ENCODE peak calls at places on chromosomes 11 and 22, in ten cellular contexts. R is SK-N-SH, K is glutamatergic neuron, O is neural crest cell, T is lung, B is MM.1S, M is cardiac fibroblast, L is psoas muscle, H is GM10248, G is fibroblast of lung. S is an unnamed sample.

GRCh38 chr11:78683774-78684173 is 109.1 kb upstream of the NARS2 start:
- DNase-seq in L (no peak), M (no peak), B (no peak), K (no peak), G (no peak), R (no peak), T (no peak), H (no peak), O (no peak), S (no peak)

GRCh38 chr22:31243339-31244043 is 31.4 kb downstream of the LIMK2 start:
- DNase-seq in L (no peak), O (no peak), G (no peak), T (no peak), K (no peak), R (no peak), M (no peak), H (no peak), B (no peak), S (peak; percentile 56)

GRCh38 chr11:105148241-105148640 is 8.7 kb upstream of the CARD18 start:
- DNase-seq in B (no peak), H (no peak), K (no peak), T (no peak), L (no peak), M (no peak), O (no peak), R (no peak), G (no peak), S (no peak)

GRCh38 chr22:21642584-21643448 is 714 bp downstream of the SDF2L1 start:
- DNase-seq in L (peak; percentile 33), B (peak; percentile 74), T (peak; percentile 51), K (peak; percentile 75), M (peak; percentile 50), H (peak; percentile 67), R (peak; percentile 71), G (peak; percentile 41), O (peak; percentile 59), S (peak; percentile 81)

GRCh38 chr11:5226732-5227327 is at the start of gene HBB:
- DNase-seq in M (no peak), R (no peak), G (no peak), H (no peak), O (no peak), T (no peak), K (no peak), L (no peak), B (no peak), S (no peak)

GRCh38 chr11:93392862-93393261 is 62.3 kb downstream of the DEUP1 start:
- DNase-seq in R (no peak), H (no peak), K (no peak), G (no peak), O (no peak), B (no peak), L (no peak), T (no peak), M (no peak), S (no peak)

GRCh38 chr11:73401924-73402833 is 26.0 kb downstream of the RELT start:
- DNase-seq in G (no peak), B (no peak), K (no peak), M (peak; percentile 27), T (no peak), O (no peak), L (no peak), H (no peak), R (no peak), S (no peak)

GRCh38 chr11:131913267-131913666 is 542.9 kb downstream of the NTM start:
- DNase-seq in M (no peak), L (no peak), G (no peak), R (no peak), B (no peak), T (no peak), K (no peak), O (no peak), H (no peak), S (no peak)

GRCh38 chr22:34587357-34588356 is 478.3 kb upstream of the ISX start:
- DNase-seq in L (no peak), H (no peak), T (no peak), M (no peak), R (no peak), B (no peak), G (no peak), O (no peak), K (no peak), S (no peak)

GRCh38 chr11:85947431-85948272 is 92.5 kb downstream of the CCDC83 start:
- DNase-seq in T (peak; percentile 49), M (peak; percentile 96), R (no peak), O (no peak), B (peak; percentile 70), G (peak; percentile 97), H (peak; percentile 23), K (no peak), L (no peak), S (peak; percentile 43)

GRCh38 chr11:70078796-70079616 is 889 bp downstream of the ANO1 start:
- DNase-seq in O (no peak), M (no peak), T (no peak), G (no peak), K (no peak), H (no peak), L (no peak), B (no peak), R (peak; percentile 59), S (no peak)

GRCh38 chr11:70076461-70076931 is 1.6 kb upstream of the ANO1 start:
- DNase-seq in M (no peak), H (no peak), R (no peak), T (no peak), L (no peak), K (no peak), G (no peak), B (no peak), O (no peak), S (no peak)

GRCh38 chr11:70078095-70078795 is at the start of gene ANO1:
- DNase-seq in H (no peak), K (peak; percentile 19), B (no peak), R (peak; percentile 79), M (no peak), T (no peak), L (no peak), G (no peak), O (no peak), S (peak; percentile 33)

GRCh38 chr11:70075836-70076235 is 2.3 kb upstream of the ANO1 start:
- DNase-seq in R (no peak), M (no peak), K (no peak), L (no peak), G (no peak), O (no peak), B (no peak), T (no peak), H (no peak), S (no peak)

DNA sequence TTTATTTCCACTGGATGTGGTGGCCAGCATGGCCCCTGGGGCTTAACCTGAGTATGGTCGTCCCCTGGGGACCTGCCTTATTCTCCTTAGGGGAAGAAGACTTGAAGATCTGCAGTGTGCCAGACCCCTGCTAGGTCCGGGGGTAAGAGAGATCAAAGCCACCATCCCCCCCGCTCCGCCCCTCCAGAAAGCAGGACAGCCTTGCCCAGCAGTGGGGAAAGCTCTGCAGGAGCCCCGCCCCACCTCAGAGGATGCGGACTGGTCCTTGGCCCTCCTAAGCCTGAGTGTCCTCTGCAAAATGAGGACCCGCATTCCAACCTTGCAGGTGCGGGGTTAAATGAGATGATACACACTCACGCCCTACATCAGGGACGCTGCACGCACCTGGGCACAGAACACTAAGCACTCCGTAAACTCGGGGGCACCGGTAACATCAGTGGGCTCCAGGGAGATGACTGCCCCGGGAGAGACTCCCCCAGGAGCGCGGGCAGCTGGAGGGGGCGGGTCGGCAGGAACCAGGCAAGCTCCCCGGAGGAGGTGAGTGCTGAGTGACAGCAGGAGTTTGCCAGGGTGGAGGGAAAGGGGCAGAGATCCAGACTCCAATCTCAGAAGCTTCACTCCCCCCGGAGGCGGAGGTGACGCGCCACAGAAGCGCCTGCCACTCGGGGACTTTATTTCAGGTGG is 564 bp upstream of the ANO1 start:
- DNase-seq in M (no peak), G (no peak), O (no peak), K (no peak), B (no peak), R (no peak), T (no peak), L (no peak), H (no peak), S (no peak)
- TF ChIP-seq CTCF in M (no peak), G (no peak), O (no peak), K (no peak), B (no peak), R (no peak), T (no peak), L (no peak), H (no peak), S (no peak)

GRCh38 chr22:44067033-44067432 is 42.9 kb downstream of the PARVB start:
- DNase-seq in M (no peak), R (no peak), T (no peak), B (no peak), O (no peak), L (no peak), G (no peak), H (no peak), K (no peak), S (no peak)
- TF ChIP-seq CTCF in M (no peak), R (no peak), T (no peak), B (no peak), O (no peak), L (no peak), G (no peak), H (no peak), K (no peak), S (no peak)

DNA sequence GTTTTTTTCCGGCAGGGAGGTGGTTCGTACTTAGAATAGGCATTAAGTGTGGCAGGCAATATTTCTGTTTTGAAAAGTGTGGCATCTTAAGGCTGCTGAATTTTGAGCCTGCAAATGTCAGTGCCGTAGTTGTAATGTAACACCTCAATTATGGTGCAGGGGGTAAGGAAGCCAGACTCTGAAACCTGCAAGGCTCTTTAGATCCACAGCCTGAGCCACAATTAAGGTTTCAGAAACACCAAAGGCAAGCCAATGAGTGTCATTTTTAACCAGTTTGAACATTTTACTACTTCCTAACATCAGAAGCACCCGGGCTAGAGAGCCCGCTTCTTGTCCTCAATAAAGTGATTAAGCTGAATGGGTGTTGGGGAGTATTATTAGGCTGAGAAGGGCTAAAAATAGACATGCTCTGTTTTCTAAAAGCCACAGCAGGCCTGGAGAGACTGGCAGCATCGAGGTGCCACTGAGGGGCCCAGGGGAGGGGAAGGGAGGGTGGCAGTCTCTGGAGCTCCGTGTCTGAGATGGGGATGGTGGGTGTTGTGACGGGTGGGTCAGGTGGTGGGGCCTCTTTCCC is 113.4 kb downstream of the ZBTB16 start:
- DNase-seq in G (no peak), T (no peak), R (no peak), B (peak; percentile 73), O (no peak), L (no peak), H (no peak), M (no peak), K (no peak), S (no peak)
- TF ChIP-seq CTCF in G (no peak), T (no peak), R (no peak), B (no peak), O (no peak), L (no peak), H (no peak), M (no peak), K (no peak), S (no peak)

GRCh38 chr11:103714246-103714645 is 322.2 kb upstream of the DDI1 start:
- DNase-seq in L (no peak), T (no peak), B (no peak), H (no peak), G (peak; percentile 56), O (no peak), R (no peak), K (no peak), M (peak; percentile 75), S (no peak)

DNA sequence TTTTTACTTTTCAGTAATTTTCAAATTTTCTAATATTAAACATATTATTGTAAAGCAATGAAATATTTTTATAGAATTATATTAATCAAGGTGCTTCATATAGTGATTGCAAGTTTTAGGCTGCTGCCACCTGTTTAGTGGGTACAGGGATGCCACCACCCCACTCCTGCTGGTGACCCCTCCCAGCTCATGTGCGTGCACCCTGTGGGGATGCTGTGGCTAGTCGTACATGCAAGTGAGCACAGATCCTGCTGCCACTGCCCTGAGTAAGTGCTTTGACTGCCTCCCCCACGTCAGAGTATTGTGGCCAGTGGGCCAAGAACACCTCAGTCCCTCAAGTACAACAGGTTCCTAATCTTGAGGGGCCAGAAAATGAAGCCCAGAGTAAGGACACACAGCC is 320.1 kb upstream of the DDI1 start:
- DNase-seq in L (no peak), M (no peak), T (no peak), K (no peak), O (no peak), H (no peak), G (no peak), B (no peak), R (no peak), S (no peak)
- TF ChIP-seq CTCF in L (no peak), M (no peak), T (no peak), K (no peak), O (no peak), H (no peak), G (no peak), B (no peak), R (no peak), S (no peak)

S was measured in Calu3.